ENCODE peak calls at places on chromosomes 5 and 9, in nine cellular contexts. One of them, this sample, is unnamed.

GRCh38 chr5:133847301-133847700 is 121.1 kb downstream of the C5orf15 start:
- DNase-seq in NCI-H1105: no peak
- DNase-seq in tibial artery: no peak
- DNase-seq in NCI-H1694 treated with DMSO at 0.1 percent for 48 hours: no peak
- DNase-seq in AG08395: no peak
- DNase-seq in ELR: no peak
- DNase-seq in T-helper 9 cell: no peak
- DNase-seq in spleen: no peak
- DNase-seq in fibroblast of gingiva: no peak
- DNase-seq in this sample: no peak

GRCh38 chr5:149317281-149318048 is 27.8 kb upstream of the GRPEL2 start:
- DNase-seq in NCI-H1105: peak
- DNase-seq in tibial artery: no peak
- DNase-seq in NCI-H1694 treated with DMSO at 0.1 percent for 48 hours: peak
- DNase-seq in AG08395: peak
- DNase-seq in ELR: peak
- DNase-seq in T-helper 9 cell: peak
- DNase-seq in spleen: no peak
- DNase-seq in fibroblast of gingiva: peak
- DNase-seq in this sample: peak

GRCh38 chr5:134440185-134440755 is 28.6 kb upstream of the CDKN2AIPNL start:
- DNase-seq in NCI-H1105: no peak
- DNase-seq in tibial artery: no peak
- DNase-seq in NCI-H1694 treated with DMSO at 0.1 percent for 48 hours: no peak
- DNase-seq in AG08395: no peak
- DNase-seq in ELR: no peak
- DNase-seq in T-helper 9 cell: no peak
- DNase-seq in spleen: no peak
- DNase-seq in fibroblast of gingiva: no peak
- DNase-seq in this sample: no peak

GRCh38 chr9:127925959-127926949 is 4.3 kb downstream of the PIP5KL1 start:
- DNase-seq in NCI-H1105: no peak
- DNase-seq in tibial artery: no peak
- DNase-seq in NCI-H1694 treated with DMSO at 0.1 percent for 48 hours: no peak
- DNase-seq in AG08395: no peak
- DNase-seq in ELR: no peak
- DNase-seq in T-helper 9 cell: no peak
- DNase-seq in spleen: no peak
- DNase-seq in fibroblast of gingiva: no peak
- DNase-seq in this sample: no peak

GRCh38 chr5:94102849-94103248 is 361.4 kb upstream of the POU5F2 start:
- DNase-seq in NCI-H1105: no peak
- DNase-seq in tibial artery: no peak
- DNase-seq in NCI-H1694 treated with DMSO at 0.1 percent for 48 hours: no peak
- DNase-seq in AG08395: no peak
- DNase-seq in ELR: no peak
- DNase-seq in T-helper 9 cell: no peak
- DNase-seq in spleen: no peak
- DNase-seq in fibroblast of gingiva: no peak
- DNase-seq in this sample: no peak

GRCh38 chr5:114898602-114899001 is 271.1 kb downstream of the TRIM36 start:
- DNase-seq in NCI-H1105: no peak
- DNase-seq in tibial artery: no peak
- DNase-seq in NCI-H1694 treated with DMSO at 0.1 percent for 48 hours: no peak
- DNase-seq in AG08395: no peak
- DNase-seq in ELR: no peak
- DNase-seq in T-helper 9 cell: no peak
- DNase-seq in spleen: no peak
- DNase-seq in fibroblast of gingiva: no peak
- DNase-seq in this sample: no peak

GRCh38 chr5:64451551-64451950 is 54.3 kb upstream of the RGS7BP start:
- DNase-seq in NCI-H1105: no peak
- DNase-seq in tibial artery: no peak
- DNase-seq in NCI-H1694 treated with DMSO at 0.1 percent for 48 hours: no peak
- DNase-seq in AG08395: no peak
- DNase-seq in ELR: peak
- DNase-seq in T-helper 9 cell: no peak
- DNase-seq in spleen: no peak
- DNase-seq in fibroblast of gingiva: no peak
- DNase-seq in this sample: no peak

GRCh38 chr9:29200650-29201049 is 1627.4 kb upstream of the C9orf72 start:
- DNase-seq in NCI-H1105: no peak
- DNase-seq in tibial artery: no peak
- DNase-seq in NCI-H1694 treated with DMSO at 0.1 percent for 48 hours: no peak
- DNase-seq in AG08395: no peak
- DNase-seq in ELR: no peak
- DNase-seq in T-helper 9 cell: no peak
- DNase-seq in spleen: no peak
- DNase-seq in fibroblast of gingiva: no peak
- DNase-seq in this sample: no peak

GRCh38 chr9:16236326-16236725 is 634.1 kb downstream of the BNC2 start:
- DNase-seq in NCI-H1105: no peak
- DNase-seq in tibial artery: peak
- DNase-seq in NCI-H1694 treated with DMSO at 0.1 percent for 48 hours: no peak
- DNase-seq in AG08395: peak
- DNase-seq in ELR: peak
- DNase-seq in T-helper 9 cell: no peak
- DNase-seq in spleen: no peak
- DNase-seq in fibroblast of gingiva: peak
- DNase-seq in this sample: no peak

GRCh38 chr9:34606908-34607307 is 5.0 kb downstream of the RPP25L start:
- DNase-seq in NCI-H1105: no peak
- DNase-seq in tibial artery: no peak
- DNase-seq in NCI-H1694 treated with DMSO at 0.1 percent for 48 hours: no peak
- DNase-seq in AG08395: no peak
- DNase-seq in ELR: no peak
- DNase-seq in T-helper 9 cell: no peak
- DNase-seq in spleen: no peak
- DNase-seq in fibroblast of gingiva: no peak
- DNase-seq in this sample: no peak

GRCh38 chr9:71754151-71754550 is 14.2 kb downstream of the CEMIP2 start:
- DNase-seq in NCI-H1105: no peak
- DNase-seq in tibial artery: no peak
- DNase-seq in NCI-H1694 treated with DMSO at 0.1 percent for 48 hours: no peak
- DNase-seq in AG08395: no peak
- DNase-seq in ELR: no peak
- DNase-seq in T-helper 9 cell: no peak
- DNase-seq in spleen: no peak
- DNase-seq in fibroblast of gingiva: no peak
- DNase-seq in this sample: no peak

GRCh38 chr9:125932012-125932411 is 184.8 kb downstream of the PBX3 start:
- DNase-seq in NCI-H1105: no peak
- DNase-seq in tibial artery: peak
- DNase-seq in NCI-H1694 treated with DMSO at 0.1 percent for 48 hours: peak
- DNase-seq in AG08395: peak
- DNase-seq in ELR: peak
- DNase-seq in T-helper 9 cell: no peak
- DNase-seq in spleen: no peak
- DNase-seq in fibroblast of gingiva: peak
- DNase-seq in this sample: peak

GRCh38 chr5:123806644-123807043 is 294.7 kb downstream of the CSNK1G3 start:
- DNase-seq in NCI-H1105: no peak
- DNase-seq in tibial artery: no peak
- DNase-seq in NCI-H1694 treated with DMSO at 0.1 percent for 48 hours: peak
- DNase-seq in AG08395: no peak
- DNase-seq in ELR: no peak
- DNase-seq in T-helper 9 cell: no peak
- DNase-seq in spleen: no peak
- DNase-seq in fibroblast of gingiva: no peak
- DNase-seq in this sample: no peak

GRCh38 chr9:125429476-125430160 is 168.0 kb downstream of the GAPVD1 start:
- DNase-seq in NCI-H1105: no peak
- DNase-seq in tibial artery: no peak
- DNase-seq in NCI-H1694 treated with DMSO at 0.1 percent for 48 hours: no peak
- DNase-seq in AG08395: no peak
- DNase-seq in ELR: no peak
- DNase-seq in T-helper 9 cell: no peak
- DNase-seq in spleen: peak
- DNase-seq in fibroblast of gingiva: no peak
- DNase-seq in this sample: no peak

GRCh38 chr5:180785794-180786221 is 16.8 kb downstream of the MGAT1 start:
- DNase-seq in NCI-H1105: no peak
- DNase-seq in tibial artery: no peak
- DNase-seq in NCI-H1694 treated with DMSO at 0.1 percent for 48 hours: no peak
- DNase-seq in AG08395: peak
- DNase-seq in ELR: peak
- DNase-seq in T-helper 9 cell: no peak
- DNase-seq in spleen: peak
- DNase-seq in fibroblast of gingiva: peak
- DNase-seq in this sample: peak

GRCh38 chr9:21686738-21687137 is 115.7 kb upstream of the MTAP start:
- DNase-seq in NCI-H1105: no peak
- DNase-seq in tibial artery: no peak
- DNase-seq in NCI-H1694 treated with DMSO at 0.1 percent for 48 hours: no peak
- DNase-seq in AG08395: no peak
- DNase-seq in ELR: no peak
- DNase-seq in T-helper 9 cell: no peak
- DNase-seq in spleen: no peak
- DNase-seq in fibroblast of gingiva: no peak
- DNase-seq in this sample: no peak

GRCh38 chr9:34603610-34604231 is 8.2 kb downstream of the RPP25L start:
- DNase-seq in NCI-H1105: peak
- DNase-seq in tibial artery: peak
- DNase-seq in NCI-H1694 treated with DMSO at 0.1 percent for 48 hours: peak
- DNase-seq in AG08395: peak
- DNase-seq in ELR: peak
- DNase-seq in T-helper 9 cell: peak
- DNase-seq in spleen: peak
- DNase-seq in fibroblast of gingiva: peak
- DNase-seq in this sample: peak

GRCh38 chr9:6644346-6645152 is 980 bp downstream of the GLDC start:
- DNase-seq in NCI-H1105: no peak
- DNase-seq in tibial artery: no peak
- DNase-seq in NCI-H1694 treated with DMSO at 0.1 percent for 48 hours: no peak
- DNase-seq in AG08395: no peak
- DNase-seq in ELR: no peak
- DNase-seq in T-helper 9 cell: no peak
- DNase-seq in spleen: no peak
- DNase-seq in fibroblast of gingiva: no peak
- DNase-seq in this sample: peak

GRCh38 chr9:121998513-121999049 is 94.5 kb downstream of the TTLL11 start:
- DNase-seq in NCI-H1105: no peak
- DNase-seq in tibial artery: no peak
- DNase-seq in NCI-H1694 treated with DMSO at 0.1 percent for 48 hours: no peak
- DNase-seq in AG08395: no peak
- DNase-seq in ELR: no peak
- DNase-seq in T-helper 9 cell: no peak
- DNase-seq in spleen: no peak
- DNase-seq in fibroblast of gingiva: peak
- DNase-seq in this sample: no peak

GRCh38 chr5:82105457-82105856 is 133.6 kb downstream of the ATG10 start:
- DNase-seq in NCI-H1105: no peak
- DNase-seq in tibial artery: no peak
- DNase-seq in NCI-H1694 treated with DMSO at 0.1 percent for 48 hours: no peak
- DNase-seq in AG08395: no peak
- DNase-seq in ELR: peak
- DNase-seq in T-helper 9 cell: no peak
- DNase-seq in spleen: no peak
- DNase-seq in fibroblast of gingiva: no peak
- DNase-seq in this sample: peak

GRCh38 chr9:98248737-98249474 is 6.5 kb downstream of the TBC1D2 start:
- DNase-seq in NCI-H1105: no peak
- DNase-seq in tibial artery: peak
- DNase-seq in NCI-H1694 treated with DMSO at 0.1 percent for 48 hours: no peak
- DNase-seq in AG08395: peak
- DNase-seq in ELR: peak
- DNase-seq in T-helper 9 cell: no peak
- DNase-seq in spleen: peak
- DNase-seq in fibroblast of gingiva: peak
- DNase-seq in this sample: peak

GRCh38 chr5:37839441-37840035 is 303 bp downstream of the GDNF start:
- DNase-seq in NCI-H1105: peak
- DNase-seq in tibial artery: no peak
- DNase-seq in NCI-H1694 treated with DMSO at 0.1 percent for 48 hours: peak
- DNase-seq in AG08395: peak
- DNase-seq in ELR: peak
- DNase-seq in T-helper 9 cell: no peak
- DNase-seq in spleen: no peak
- DNase-seq in fibroblast of gingiva: peak
- DNase-seq in this sample: peak

GRCh38 chr5:100788417-100788816 is 114.7 kb downstream of the ST8SIA4 start:
- DNase-seq in NCI-H1105: no peak
- DNase-seq in tibial artery: no peak
- DNase-seq in NCI-H1694 treated with DMSO at 0.1 percent for 48 hours: no peak
- DNase-seq in AG08395: no peak
- DNase-seq in ELR: no peak
- DNase-seq in T-helper 9 cell: no peak
- DNase-seq in spleen: no peak
- DNase-seq in fibroblast of gingiva: no peak
- DNase-seq in this sample: no peak

GRCh38 chr5:64838803-64839202 is 70.1 kb downstream of the CWC27 start:
- DNase-seq in NCI-H1105: no peak
- DNase-seq in tibial artery: no peak
- DNase-seq in NCI-H1694 treated with DMSO at 0.1 percent for 48 hours: no peak
- DNase-seq in AG08395: no peak
- DNase-seq in ELR: peak
- DNase-seq in T-helper 9 cell: no peak
- DNase-seq in spleen: no peak
- DNase-seq in fibroblast of gingiva: no peak
- DNase-seq in this sample: no peak

GRCh38 chr9:13810510-13810909 is 503.4 kb downstream of the NFIB start:
- DNase-seq in NCI-H1105: no peak
- DNase-seq in tibial artery: no peak
- DNase-seq in NCI-H1694 treated with DMSO at 0.1 percent for 48 hours: no peak
- DNase-seq in AG08395: no peak
- DNase-seq in ELR: no peak
- DNase-seq in T-helper 9 cell: no peak
- DNase-seq in spleen: no peak
- DNase-seq in fibroblast of gingiva: no peak
- DNase-seq in this sample: peak

GRCh38 chr5:161399996-161400562 is 146.4 kb downstream of the GABRB2 start:
- DNase-seq in NCI-H1105: no peak
- DNase-seq in tibial artery: no peak
- DNase-seq in NCI-H1694 treated with DMSO at 0.1 percent for 48 hours: peak
- DNase-seq in AG08395: no peak
- DNase-seq in ELR: no peak
- DNase-seq in T-helper 9 cell: no peak
- DNase-seq in spleen: no peak
- DNase-seq in fibroblast of gingiva: no peak
- DNase-seq in this sample: no peak

GRCh38 chr9:108850293-108850897 is 5.4 kb downstream of the ACTL7B start:
- DNase-seq in NCI-H1105: no peak
- DNase-seq in tibial artery: no peak
- DNase-seq in NCI-H1694 treated with DMSO at 0.1 percent for 48 hours: peak
- DNase-seq in AG08395: peak
- DNase-seq in ELR: peak
- DNase-seq in T-helper 9 cell: no peak
- DNase-seq in spleen: no peak
- DNase-seq in fibroblast of gingiva: peak
- DNase-seq in this sample: no peak

GRCh38 chr5:106894964-106895363 is 775.8 kb downstream of the EFNA5 start:
- DNase-seq in NCI-H1105: no peak
- DNase-seq in tibial artery: no peak
- DNase-seq in NCI-H1694 treated with DMSO at 0.1 percent for 48 hours: no peak
- DNase-seq in AG08395: no peak
- DNase-seq in ELR: peak
- DNase-seq in T-helper 9 cell: no peak
- DNase-seq in spleen: no peak
- DNase-seq in fibroblast of gingiva: no peak
- DNase-seq in this sample: peak

GRCh38 chr5:118937393-118938061 is 50.8 kb downstream of the DTWD2 start:
- DNase-seq in NCI-H1105: no peak
- DNase-seq in tibial artery: no peak
- DNase-seq in NCI-H1694 treated with DMSO at 0.1 percent for 48 hours: no peak
- DNase-seq in AG08395: no peak
- DNase-seq in ELR: no peak
- DNase-seq in T-helper 9 cell: no peak
- DNase-seq in spleen: no peak
- DNase-seq in fibroblast of gingiva: no peak
- DNase-seq in this sample: peak

GRCh38 chr5:100794218-100794617 is 108.9 kb downstream of the ST8SIA4 start:
- DNase-seq in NCI-H1105: no peak
- DNase-seq in tibial artery: no peak
- DNase-seq in NCI-H1694 treated with DMSO at 0.1 percent for 48 hours: no peak
- DNase-seq in AG08395: no peak
- DNase-seq in ELR: no peak
- DNase-seq in T-helper 9 cell: no peak
- DNase-seq in spleen: no peak
- DNase-seq in fibroblast of gingiva: no peak
- DNase-seq in this sample: no peak

GRCh38 chr9:71243951-71244350 is 122.5 kb upstream of the TRPM3 start:
- DNase-seq in NCI-H1105: no peak
- DNase-seq in tibial artery: no peak
- DNase-seq in NCI-H1694 treated with DMSO at 0.1 percent for 48 hours: no peak
- DNase-seq in AG08395: no peak
- DNase-seq in ELR: no peak
- DNase-seq in T-helper 9 cell: no peak
- DNase-seq in spleen: no peak
- DNase-seq in fibroblast of gingiva: no peak
- DNase-seq in this sample: no peak

This sample was measured in Daoy.